ENCODE peak calls at places on chromosome 5, in five cellular contexts. One of them, this sample, is unnamed.

GRCh38 chr5:151633892-151634291 is 42.8 kb upstream of the FAT2 start:
- DNase-seq in upper lobe of left lung: no peak
- DNase-seq in choroid plexus epithelial cell: no peak
- DNase-seq in CD8-positive, alpha-beta T cell: no peak
- DNase-seq in kidney epithelial cell: no peak
- DNase-seq in this sample: no peak

GRCh38 chr5:149313151-149313841 is 32.0 kb upstream of the GRPEL2 start:
- DNase-seq in choroid plexus epithelial cell: no peak
- DNase-seq in upper lobe of left lung: no peak
- DNase-seq in kidney epithelial cell: no peak
- DNase-seq in CD8-positive, alpha-beta T cell: no peak
- DNase-seq in this sample: no peak

GRCh38 chr5:90747175-90747574 is 188.6 kb downstream of the ADGRV1 start:
- DNase-seq in upper lobe of left lung: no peak
- DNase-seq in choroid plexus epithelial cell: peak
- DNase-seq in kidney epithelial cell: peak
- DNase-seq in CD8-positive, alpha-beta T cell: no peak
- DNase-seq in this sample: peak

GRCh38 chr5:54663876-54664275 is 146.3 kb downstream of the SNX18 start:
- DNase-seq in choroid plexus epithelial cell: peak
- DNase-seq in kidney epithelial cell: peak
- DNase-seq in CD8-positive, alpha-beta T cell: no peak
- DNase-seq in upper lobe of left lung: no peak
- DNase-seq in this sample: peak

GRCh38 chr5:146703499-146703898 is 175.1 kb downstream of the PPP2R2B start:
- DNase-seq in kidney epithelial cell: no peak
- DNase-seq in choroid plexus epithelial cell: no peak
- DNase-seq in upper lobe of left lung: no peak
- DNase-seq in CD8-positive, alpha-beta T cell: no peak
- DNase-seq in this sample: no peak

GRCh38 chr5:117889592-117889991 is 1098.8 kb downstream of the DTWD2 start:
- DNase-seq in upper lobe of left lung: no peak
- DNase-seq in CD8-positive, alpha-beta T cell: no peak
- DNase-seq in kidney epithelial cell: peak
- DNase-seq in choroid plexus epithelial cell: peak
- DNase-seq in this sample: no peak

GRCh38 chr5:91217859-91218258 is 165.3 kb downstream of the ARRDC3 start:
- DNase-seq in choroid plexus epithelial cell: no peak
- DNase-seq in upper lobe of left lung: no peak
- DNase-seq in CD8-positive, alpha-beta T cell: no peak
- DNase-seq in kidney epithelial cell: no peak
- DNase-seq in this sample: no peak

GRCh38 chr5:93596310-93596675 is 13.3 kb downstream of the NR2F1 start:
- DNase-seq in kidney epithelial cell: no peak
- DNase-seq in CD8-positive, alpha-beta T cell: peak
- DNase-seq in choroid plexus epithelial cell: peak
- DNase-seq in upper lobe of left lung: no peak
- DNase-seq in this sample: no peak

GRCh38 chr5:111929892-111930291 is 172.9 kb upstream of the NREP start:
- DNase-seq in kidney epithelial cell: peak
- DNase-seq in upper lobe of left lung: peak
- DNase-seq in CD8-positive, alpha-beta T cell: no peak
- DNase-seq in choroid plexus epithelial cell: peak
- DNase-seq in this sample: no peak

GRCh38 chr5:14582797-14583137 is 1.2 kb downstream of the OTULINL start:
- DNase-seq in kidney epithelial cell: no peak
- DNase-seq in CD8-positive, alpha-beta T cell: no peak
- DNase-seq in upper lobe of left lung: no peak
- DNase-seq in choroid plexus epithelial cell: no peak
- DNase-seq in this sample: no peak
- TF ChIP-seq CTCF in kidney epithelial cell: no peak
- TF ChIP-seq CTCF in CD8-positive, alpha-beta T cell: no peak
- TF ChIP-seq CTCF in upper lobe of left lung: no peak
- TF ChIP-seq CTCF in choroid plexus epithelial cell: peak
- TF ChIP-seq CTCF in this sample: no peak

GRCh38 chr5:72508241-72509170 is 1.3 kb upstream of the ZNF366 start:
- DNase-seq in CD8-positive, alpha-beta T cell: no peak
- DNase-seq in upper lobe of left lung: no peak
- DNase-seq in kidney epithelial cell: no peak
- DNase-seq in choroid plexus epithelial cell: no peak
- DNase-seq in this sample: no peak

GRCh38 chr5:72512179-72512860 is 5.1 kb upstream of the ZNF366 start:
- DNase-seq in upper lobe of left lung: no peak
- DNase-seq in CD8-positive, alpha-beta T cell: no peak
- DNase-seq in choroid plexus epithelial cell: no peak
- DNase-seq in kidney epithelial cell: no peak
- DNase-seq in this sample: no peak

GRCh38 chr5:72509401-72509800 is 2.2 kb upstream of the ZNF366 start:
- DNase-seq in CD8-positive, alpha-beta T cell: no peak
- DNase-seq in choroid plexus epithelial cell: no peak
- DNase-seq in kidney epithelial cell: no peak
- DNase-seq in upper lobe of left lung: no peak
- DNase-seq in this sample: no peak

GRCh38 chr5:72511371-72512178 is 4.4 kb upstream of the ZNF366 start:
- DNase-seq in upper lobe of left lung: no peak
- DNase-seq in kidney epithelial cell: no peak
- DNase-seq in CD8-positive, alpha-beta T cell: no peak
- DNase-seq in choroid plexus epithelial cell: peak
- DNase-seq in this sample: no peak

DNA sequence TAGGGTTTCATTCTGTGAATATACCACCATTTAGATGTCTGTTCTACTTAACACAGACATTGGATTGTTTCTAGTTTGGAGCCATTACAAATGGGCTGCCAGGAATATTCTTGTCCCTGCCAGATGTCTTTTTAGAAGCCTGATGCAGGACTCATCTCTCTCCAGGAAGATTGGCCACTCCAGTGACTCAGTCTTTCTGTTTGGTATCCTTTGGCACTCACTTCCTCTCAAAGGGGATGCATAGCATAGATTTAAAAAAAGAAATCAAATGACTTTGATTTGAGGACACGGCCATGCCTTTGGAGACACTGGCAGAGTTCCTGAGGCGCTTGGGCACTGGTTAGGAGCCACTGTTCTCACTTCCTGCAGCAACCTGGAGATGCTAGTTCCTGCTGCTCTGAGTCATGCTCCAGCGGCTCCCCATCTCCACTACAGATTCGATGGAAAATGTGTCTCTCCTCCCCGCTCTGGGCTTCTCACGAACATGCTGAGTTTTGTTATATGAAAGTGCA is 3.5 kb upstream of the ZNF366 start:
- DNase-seq in CD8-positive, alpha-beta T cell: no peak
- DNase-seq in upper lobe of left lung: no peak
- DNase-seq in choroid plexus epithelial cell: peak
- DNase-seq in kidney epithelial cell: no peak
- DNase-seq in this sample: peak
- H3K4me3 ChIP-seq in CD8-positive, alpha-beta T cell: no peak
- H3K4me3 ChIP-seq in upper lobe of left lung: no peak
- H3K4me3 ChIP-seq in choroid plexus epithelial cell: no peak
- H3K4me3 ChIP-seq in kidney epithelial cell: no peak
- H3K4me3 ChIP-seq in this sample: no peak

GRCh38 chr5:131534995-131535394 is 100.0 kb downstream of the RAPGEF6 start:
- DNase-seq in CD8-positive, alpha-beta T cell: no peak
- DNase-seq in choroid plexus epithelial cell: no peak
- DNase-seq in kidney epithelial cell: no peak
- DNase-seq in upper lobe of left lung: no peak
- DNase-seq in this sample: no peak

GRCh38 chr5:131532016-131532640 is 102.9 kb downstream of the RAPGEF6 start:
- DNase-seq in upper lobe of left lung: no peak
- DNase-seq in kidney epithelial cell: no peak
- DNase-seq in CD8-positive, alpha-beta T cell: no peak
- DNase-seq in choroid plexus epithelial cell: no peak
- DNase-seq in this sample: no peak

GRCh38 chr5:131530706-131531331 is 104.2 kb downstream of the RAPGEF6 start:
- DNase-seq in CD8-positive, alpha-beta T cell: no peak
- DNase-seq in upper lobe of left lung: no peak
- DNase-seq in choroid plexus epithelial cell: no peak
- DNase-seq in kidney epithelial cell: no peak
- DNase-seq in this sample: no peak

GRCh38 chr5:131536211-131536826 is 98.7 kb downstream of the RAPGEF6 start:
- DNase-seq in CD8-positive, alpha-beta T cell: no peak
- DNase-seq in upper lobe of left lung: no peak
- DNase-seq in kidney epithelial cell: no peak
- DNase-seq in choroid plexus epithelial cell: peak
- DNase-seq in this sample: no peak

DNA sequence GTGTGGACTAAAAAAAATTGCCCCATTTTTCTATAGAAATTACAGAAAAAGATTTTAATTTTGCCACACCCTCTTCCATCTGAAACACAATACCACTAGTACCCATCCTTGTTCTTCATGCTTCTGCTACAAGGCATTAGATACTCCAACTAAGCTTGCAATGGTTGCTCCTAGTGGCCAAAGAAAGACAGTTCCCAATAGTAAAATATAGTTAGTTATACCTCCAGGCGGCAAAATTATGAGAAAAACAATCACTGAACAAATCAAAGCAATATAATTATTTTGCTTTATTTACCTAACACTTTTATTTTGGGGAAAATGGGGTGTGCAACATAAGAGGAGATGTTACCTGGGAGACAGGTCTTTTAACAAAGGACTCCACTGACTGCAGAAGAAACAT is 101.2 kb downstream of the RAPGEF6 start:
- DNase-seq in choroid plexus epithelial cell: no peak
- DNase-seq in kidney epithelial cell: no peak
- DNase-seq in CD8-positive, alpha-beta T cell: no peak
- DNase-seq in upper lobe of left lung: no peak
- DNase-seq in this sample: no peak
- TF ChIP-seq CTCF in choroid plexus epithelial cell: peak
- TF ChIP-seq CTCF in kidney epithelial cell: peak
- TF ChIP-seq CTCF in CD8-positive, alpha-beta T cell: no peak
- TF ChIP-seq CTCF in upper lobe of left lung: no peak
- TF ChIP-seq CTCF in this sample: peak

GRCh38 chr5:175056831-175057230 is 332.4 kb downstream of the MSX2 start:
- DNase-seq in choroid plexus epithelial cell: no peak
- DNase-seq in CD8-positive, alpha-beta T cell: no peak
- DNase-seq in kidney epithelial cell: no peak
- DNase-seq in upper lobe of left lung: no peak
- DNase-seq in this sample: no peak

GRCh38 chr5:175060264-175060663 is 335.9 kb downstream of the MSX2 start:
- DNase-seq in kidney epithelial cell: no peak
- DNase-seq in upper lobe of left lung: no peak
- DNase-seq in CD8-positive, alpha-beta T cell: no peak
- DNase-seq in choroid plexus epithelial cell: no peak
- DNase-seq in this sample: no peak

GRCh38 chr5:175059687-175060194 is 335.4 kb downstream of the MSX2 start:
- DNase-seq in CD8-positive, alpha-beta T cell: no peak
- DNase-seq in kidney epithelial cell: no peak
- DNase-seq in choroid plexus epithelial cell: peak
- DNase-seq in upper lobe of left lung: no peak
- DNase-seq in this sample: peak
- H3K4me3 ChIP-seq in CD8-positive, alpha-beta T cell: peak
- H3K4me3 ChIP-seq in kidney epithelial cell: no peak
- H3K4me3 ChIP-seq in choroid plexus epithelial cell: no peak
- H3K4me3 ChIP-seq in upper lobe of left lung: no peak
- H3K4me3 ChIP-seq in this sample: peak

GRCh38 chr5:56951131-56951945 is 585 bp downstream of the MIER3 start:
- DNase-seq in upper lobe of left lung: peak
- DNase-seq in CD8-positive, alpha-beta T cell: peak
- DNase-seq in kidney epithelial cell: no peak
- DNase-seq in choroid plexus epithelial cell: peak
- DNase-seq in this sample: no peak
- TF ChIP-seq CTCF in upper lobe of left lung: no peak
- TF ChIP-seq CTCF in CD8-positive, alpha-beta T cell: no peak
- TF ChIP-seq CTCF in kidney epithelial cell: no peak
- TF ChIP-seq CTCF in choroid plexus epithelial cell: no peak
- TF ChIP-seq CTCF in this sample: no peak

GRCh38 chr5:125538469-125538868 is 792.0 kb upstream of the ZNF608 start:
- DNase-seq in kidney epithelial cell: no peak
- DNase-seq in upper lobe of left lung: no peak
- DNase-seq in choroid plexus epithelial cell: no peak
- DNase-seq in CD8-positive, alpha-beta T cell: no peak
- DNase-seq in this sample: no peak
- H3K4me3 ChIP-seq in kidney epithelial cell: no peak
- H3K4me3 ChIP-seq in upper lobe of left lung: no peak
- H3K4me3 ChIP-seq in choroid plexus epithelial cell: no peak
- H3K4me3 ChIP-seq in CD8-positive, alpha-beta T cell: no peak
- H3K4me3 ChIP-seq in this sample: no peak

GRCh38 chr5:50730336-50730735 is 63.9 kb downstream of the PARP8 start:
- DNase-seq in kidney epithelial cell: no peak
- DNase-seq in CD8-positive, alpha-beta T cell: no peak
- DNase-seq in upper lobe of left lung: no peak
- DNase-seq in choroid plexus epithelial cell: no peak
- DNase-seq in this sample: no peak
- TF ChIP-seq CTCF in kidney epithelial cell: no peak
- TF ChIP-seq CTCF in CD8-positive, alpha-beta T cell: no peak
- TF ChIP-seq CTCF in upper lobe of left lung: no peak
- TF ChIP-seq CTCF in choroid plexus epithelial cell: no peak
- TF ChIP-seq CTCF in this sample: no peak

GRCh38 chr5:128537306-128537998 is 593 bp downstream of the FBN2 start:
- DNase-seq in kidney epithelial cell: no peak
- DNase-seq in CD8-positive, alpha-beta T cell: no peak
- DNase-seq in upper lobe of left lung: no peak
- DNase-seq in choroid plexus epithelial cell: peak
- DNase-seq in this sample: peak

GRCh38 chr5:128537999-128538248 is at the start of gene FBN2:
- DNase-seq in kidney epithelial cell: no peak
- DNase-seq in CD8-positive, alpha-beta T cell: no peak
- DNase-seq in choroid plexus epithelial cell: no peak
- DNase-seq in upper lobe of left lung: no peak
- DNase-seq in this sample: no peak

GRCh38 chr5:128536861-128537305 is 1.2 kb downstream of the FBN2 start:
- DNase-seq in CD8-positive, alpha-beta T cell: no peak
- DNase-seq in upper lobe of left lung: no peak
- DNase-seq in kidney epithelial cell: no peak
- DNase-seq in choroid plexus epithelial cell: peak
- DNase-seq in this sample: no peak

GRCh38 chr5:128538249-128539037 is 398 bp upstream of the FBN2 start:
- DNase-seq in kidney epithelial cell: no peak
- DNase-seq in choroid plexus epithelial cell: peak
- DNase-seq in CD8-positive, alpha-beta T cell: no peak
- DNase-seq in upper lobe of left lung: peak
- DNase-seq in this sample: peak

GRCh38 chr5:128539038-128539429 is 989 bp upstream of the FBN2 start:
- DNase-seq in kidney epithelial cell: no peak
- DNase-seq in upper lobe of left lung: no peak
- DNase-seq in choroid plexus epithelial cell: peak
- DNase-seq in CD8-positive, alpha-beta T cell: no peak
- DNase-seq in this sample: no peak
- H3K4me3 ChIP-seq in kidney epithelial cell: peak
- H3K4me3 ChIP-seq in upper lobe of left lung: peak
- H3K4me3 ChIP-seq in choroid plexus epithelial cell: peak
- H3K4me3 ChIP-seq in CD8-positive, alpha-beta T cell: no peak
- H3K4me3 ChIP-seq in this sample: peak